ENCODE peak calls at places on chromosome 10, in six cellular contexts. O is mesendoderm, L is IMR-90, U is neuronal stem cell, Q is mesenchymal stem cell, T is trophoblast cell. F is an unnamed sample.

GRCh38 chr10:124126711-124127385 is 33.5 kb upstream of the CHST15 start:
- DNase-seq in T (no peak), L (no peak), U (no peak), O (no peak), Q (no peak), F (no peak)

GRCh38 chr10:114749014-114749413 is 72.6 kb upstream of the FHIP2A start:
- DNase-seq in O (no peak), Q (peak; percentile 33), L (no peak), T (no peak), U (no peak), F (no peak)

GRCh38 chr10:44317856-44318255 is 67.0 kb downstream of the CXCL12 start:
- DNase-seq in L (no peak), U (no peak), T (no peak), Q (no peak), O (no peak), F (no peak)

GRCh38 chr10:58643029-58643428 is 130.4 kb downstream of the BICC1 start:
- DNase-seq in O (no peak), U (no peak), L (no peak), T (no peak), Q (no peak), F (no peak)

GRCh38 chr10:42983595-42983990 is 93.3 kb upstream of the RET start:
- DNase-seq in U (no peak), O (no peak), T (no peak), L (no peak), Q (no peak), F (no peak)

GRCh38 chr10:74083304-74083703 is 67.3 kb downstream of the AP3M1 start:
- DNase-seq in T (no peak), U (no peak), O (no peak), L (no peak), Q (no peak), F (no peak)

GRCh38 chr10:44042926-44043602 is 341.8 kb downstream of the CXCL12 start:
- DNase-seq in L (no peak), T (no peak), U (no peak), O (no peak), Q (no peak), F (no peak)

GRCh38 chr10:113736576-113736975 is 14.9 kb upstream of the PLEKHS1 start:
- DNase-seq in Q (peak; percentile 82), U (no peak), T (no peak), O (no peak), L (no peak), F (no peak)

GRCh38 chr10:121535381-121535780 is 62.9 kb downstream of the FGFR2 start:
- DNase-seq in L (no peak), U (no peak), T (no peak), Q (no peak), O (no peak), F (no peak)

GRCh38 chr10:513393-513792 is 176.1 kb downstream of the DIP2C start:
- DNase-seq in U (no peak), T (no peak), O (no peak), Q (no peak), L (no peak), F (no peak)

GRCh38 chr10:416091-416515 is 273.4 kb downstream of the DIP2C start:
- DNase-seq in Q (no peak), O (peak; percentile 72), T (peak; percentile 66), L (no peak), U (no peak), F (peak; percentile 74)

GRCh38 chr10:28991738-28992270 is 297.1 kb upstream of the LYZL1 start:
- DNase-seq in Q (peak; percentile 45), U (peak; percentile 41), T (peak; percentile 19), L (peak; percentile 53), O (peak; percentile 88), F (peak; percentile 65)

GRCh38 chr10:111077715-111078504 is 1.1 kb downstream of the ADRA2A start:
- DNase-seq in Q (no peak), L (no peak), U (no peak), O (no peak), T (no peak), F (peak; percentile 46)

GRCh38 chr10:44911081-44911540 is at the start of gene TMEM72:
- DNase-seq in U (no peak), T (no peak), L (no peak), O (peak; percentile 91), Q (no peak), F (peak; percentile 52)

GRCh38 chr10:48511066-48511854 is 93.6 kb downstream of the ARHGAP22 start:
- DNase-seq in U (no peak), L (no peak), O (no peak), T (no peak), Q (no peak), F (peak; percentile 15)

GRCh38 chr10:79128241-79128922 is 59.6 kb downstream of the ZMIZ1 start:
- DNase-seq in L (no peak), Q (no peak), U (no peak), T (no peak), O (no peak), F (no peak)
- H2BK120ac ChIP-seq in L (no peak overlapping the region), Q (no peak overlapping the region), U (no peak overlapping the region), T (no peak overlapping the region), O (no peak overlapping the region), F (no peak overlapping the region)

GRCh38 chr10:69344591-69345244 is 66.4 kb downstream of the HK1 start:
- DNase-seq in T (no peak), L (no peak), O (no peak), U (no peak), Q (no peak), F (no peak)

GRCh38 chr10:69343905-69344304 is 65.6 kb downstream of the HK1 start:
- DNase-seq in O (no peak), Q (no peak), T (no peak), L (no peak), U (no peak), F (no peak)

GRCh38 chr10:69345890-69346474 is 67.7 kb downstream of the HK1 start:
- DNase-seq in T (no peak), O (peak; percentile 80), U (no peak), L (no peak), Q (peak; percentile 49), F (no peak)

GRCh38 chr10:69346776-69347175 is 68.5 kb downstream of the HK1 start:
- DNase-seq in T (no peak), U (no peak), Q (no peak), O (no peak), L (no peak), F (no peak)

GRCh38 chr10:69345402-69345801 is 67.1 kb downstream of the HK1 start:
- DNase-seq in Q (no peak), O (no peak), L (no peak), T (no peak), U (no peak), F (peak; percentile 59)
- H2BK120ac ChIP-seq in Q (no peak overlapping the region), O (no peak overlapping the region), L (no peak overlapping the region), T (no peak overlapping the region), U (no peak overlapping the region), F (no peak overlapping the region)

DNA sequence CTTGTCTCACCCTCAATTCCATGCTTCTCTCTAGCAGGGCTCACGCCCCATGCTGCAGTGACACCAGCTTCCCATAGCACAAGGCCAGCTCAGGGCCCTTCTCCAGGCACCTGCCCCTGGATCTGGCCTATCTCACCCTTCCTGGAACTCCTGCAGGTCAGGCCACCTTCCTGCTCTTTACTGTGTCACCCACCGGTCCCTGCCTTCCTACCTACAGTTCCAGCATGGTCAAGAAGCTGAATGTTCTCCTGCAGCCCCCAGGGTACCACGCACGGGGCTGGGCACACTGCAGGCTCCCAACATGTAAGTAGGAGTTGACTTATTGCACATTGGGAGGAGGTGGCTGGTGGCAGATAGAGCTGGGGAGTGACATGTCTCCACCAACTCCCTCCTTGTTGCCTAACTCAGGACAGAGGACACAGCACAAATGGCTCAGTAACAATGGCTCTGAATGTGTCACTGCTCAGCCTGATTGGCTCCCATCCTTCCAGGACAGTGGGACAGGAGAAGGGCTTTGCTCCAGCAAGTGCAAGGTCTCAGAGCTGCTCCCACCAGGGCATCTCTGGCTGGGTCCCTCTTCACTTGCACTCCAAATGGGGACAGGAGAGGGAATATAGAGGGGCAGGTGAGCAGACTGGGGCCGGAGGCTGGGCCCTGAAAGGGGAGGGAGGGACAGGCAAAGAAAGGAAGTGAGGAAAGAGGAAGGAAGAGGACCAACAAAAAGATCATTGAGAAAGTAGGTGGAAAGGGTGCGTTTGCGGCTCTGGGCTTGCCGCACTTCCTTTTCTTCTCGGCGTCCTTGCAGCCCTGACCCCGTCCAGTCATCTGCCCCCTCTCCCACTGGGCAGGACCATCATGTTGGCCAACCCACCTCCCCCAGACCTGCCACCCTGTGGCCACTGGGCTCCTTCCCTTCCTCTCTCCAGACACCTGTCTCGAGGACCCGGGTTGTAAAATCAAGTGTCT is 14.3 kb downstream of the ITPRIP start:
- DNase-seq in Q (no peak), T (no peak), U (no peak), O (no peak), L (no peak), F (no peak)
- H2BK120ac ChIP-seq in Q (no peak overlapping the region), T (no peak overlapping the region), U (no peak overlapping the region), O (no peak overlapping the region), L (no peak overlapping the region), F (no peak overlapping the region)

DNA sequence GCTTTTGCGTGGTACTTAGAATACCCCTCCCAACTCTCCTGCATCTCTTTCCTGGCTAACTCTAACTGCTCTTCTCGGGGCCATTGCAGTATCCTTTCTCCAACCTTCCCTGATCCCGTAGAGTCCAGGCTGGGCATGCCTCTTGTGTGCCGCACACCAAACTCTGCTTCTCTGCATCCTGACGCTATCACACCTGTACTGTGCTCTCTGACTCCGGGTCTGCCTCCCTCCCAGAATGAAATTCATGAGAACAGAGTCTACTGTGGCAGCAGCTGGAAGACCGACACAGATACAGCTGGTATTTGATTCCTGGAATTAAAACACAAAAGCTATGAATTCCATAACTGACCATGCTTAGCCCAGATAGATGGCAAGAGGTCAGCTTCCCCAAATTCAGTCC is 60.9 kb downstream of the C10orf67 start:
- DNase-seq in T (no peak), O (no peak), Q (no peak), L (no peak), U (no peak), F (no peak)
- H2BK120ac ChIP-seq in T (no peak overlapping the region), O (no peak overlapping the region), Q (no peak overlapping the region), L (no peak overlapping the region), U (no peak overlapping the region), F (no peak overlapping the region)

DNA sequence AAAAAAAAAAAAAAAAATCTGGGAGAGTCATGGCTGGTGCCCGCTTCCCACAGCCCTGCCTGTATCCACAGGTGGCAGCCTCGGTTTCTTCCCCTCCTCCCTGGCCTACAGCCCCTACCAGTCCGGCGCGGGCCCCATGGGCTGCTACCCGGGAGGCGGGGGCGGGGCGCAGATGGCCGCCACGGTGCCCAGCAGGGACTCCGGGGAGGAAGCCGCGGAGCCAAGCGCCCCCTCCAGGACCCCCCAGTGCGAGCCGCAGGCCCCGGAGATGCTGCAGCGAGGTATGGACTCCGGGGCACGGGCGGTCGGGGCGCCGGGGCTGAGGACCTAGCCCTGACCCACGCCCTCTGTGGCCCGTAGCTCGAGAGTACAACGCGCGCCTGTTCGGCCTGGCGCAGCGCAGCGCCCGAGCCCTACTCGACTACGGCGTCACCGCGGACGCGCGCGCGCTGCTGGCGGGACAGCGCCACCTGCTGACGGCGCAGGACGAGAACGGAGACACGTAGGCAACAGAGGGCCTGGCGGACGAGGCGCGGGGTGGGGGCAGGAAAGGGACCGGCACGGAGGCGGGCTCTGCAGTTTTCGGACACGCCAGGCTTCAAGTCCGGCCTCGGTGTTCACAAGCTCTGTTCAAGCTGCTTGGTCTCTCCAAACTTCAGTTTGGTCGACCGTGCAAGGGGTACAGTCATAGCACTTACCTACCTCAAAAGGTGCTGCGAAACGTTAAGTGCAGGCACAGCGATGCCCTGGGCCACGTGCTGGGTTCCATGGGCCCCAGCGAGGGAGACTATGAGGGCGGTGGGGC is 3.9 kb downstream of the NFKB2 start:
- DNase-seq in L (peak; percentile 82), U (peak; percentile 86), O (peak; percentile 92), Q (peak; percentile 86), T (peak; percentile 85), F (peak; percentile 91)
- H2BK120ac ChIP-seq in L (peak overlapping the region; percentile 41), U (peak overlapping the region; percentile 88), O (no peak overlapping the region), Q (no peak overlapping the region), T (peak overlapping the region; percentile 25), F (no peak overlapping the region)

F was measured in H9.